ENCODE peak calls at places on chromosomes 16 and 17, in five cellular contexts. F is HCT116, T is H1, Z is stomach, O is GM23338. Y is an unnamed sample.

GRCh38 chr16:28097500-28097899 is 34.0 kb upstream of the GSG1L start:
- DNase-seq in F (no peak), T (no peak), Z (no peak), O (no peak), Y (no peak)

GRCh38 chr17:63154586-63155244 is 188.7 kb downstream of the TANC2 start:
- DNase-seq in F (no peak), T (no peak), Z (no peak), O (no peak), Y (no peak)

GRCh38 chr16:974001-974601 is 3.3 kb upstream of the LMF1 start:
- DNase-seq in F (no peak), T (no peak), Z (no peak), O (no peak), Y (peak)

GRCh38 chr17:28912281-28912937 is 9.5 kb upstream of the DHRS13 start:
- DNase-seq in F (no peak), T (no peak), Z (no peak), O (peak), Y (no peak)

GRCh38 chr17:1725642-1726511 is 1.4 kb downstream of the WDR81 start:
- DNase-seq in F (no peak), T (no peak), Z (no peak), O (no peak), Y (no peak)

GRCh38 chr16:12091569-12092346 is 115.2 kb downstream of the SNX29 start:
- DNase-seq in F (no peak), T (no peak), Z (no peak), O (no peak), Y (no peak)

GRCh38 chr17:31274252-31274651 is 22.8 kb downstream of the OMG start:
- DNase-seq in F (no peak), T (no peak), Z (no peak), O (no peak), Y (no peak)

GRCh38 chr17:38705803-38706624 is 941 bp downstream of the MLLT6 start:
- DNase-seq in F (no peak), T (no peak), Z (peak), O (peak), Y (peak)

GRCh38 chr17:17044846-17045561 is 2.7 kb downstream of the MPRIP start:
- DNase-seq in F (no peak), T (no peak), Z (peak), O (peak), Y (peak)

GRCh38 chr16:30561212-30561816 is 3.1 kb upstream of the ZNF764 start:
- DNase-seq in F (no peak), T (no peak), Z (peak), O (peak), Y (no peak)

GRCh38 chr17:43667506-43668438 is 6.0 kb upstream of the MEOX1 start:
- DNase-seq in F (no peak), T (no peak), Z (no peak), O (no peak), Y (no peak)

GRCh38 chr16:12470311-12471229 is 333.1 kb downstream of the CPPED1 start:
- DNase-seq in F (no peak), T (no peak), Z (no peak), O (no peak), Y (no peak)

GRCh38 chr17:33200587-33200986 is 92.5 kb downstream of the ASIC2 start:
- DNase-seq in F (no peak), T (no peak), Z (no peak), O (peak), Y (no peak)

GRCh38 chr16:21560462-21560861 is 38.9 kb upstream of the METTL9 start:
- DNase-seq in F (no peak), T (no peak), Z (peak), O (no peak), Y (peak)

GRCh38 chr16:67892899-67893790 is at the start of gene PSKH1:
- DNase-seq in F (peak), T (peak), Z (peak), O (peak), Y (peak)

GRCh38 chr17:50890675-50891516 is 24.7 kb upstream of the TOB1 start:
- DNase-seq in F (peak), T (no peak), Z (peak), O (no peak), Y (no peak)

GRCh38 chr16:7998789-7999453 is 591.4 kb downstream of the TMEM114 start:
- DNase-seq in F (no peak), T (no peak), Z (no peak), O (no peak), Y (no peak)

GRCh38 chr17:20992987-20993862 is 49.6 kb downstream of the USP22 start:
- DNase-seq in F (peak), T (peak), Z (peak), O (peak), Y (peak)

GRCh38 chr17:4708436-4708835 is 2.0 kb upstream of the ARRB2 start:
- DNase-seq in F (no peak), T (no peak), Z (no peak), O (peak), Y (no peak)

GRCh38 chr16:11308493-11309283 is 27.6 kb upstream of the PRM1 start:
- DNase-seq in F (no peak), T (no peak), Z (no peak), O (no peak), Y (no peak)

GRCh38 chr17:64786337-64786736 is 124.2 kb upstream of the SMURF2 start:
- DNase-seq in F (no peak), T (no peak), Z (no peak), O (no peak), Y (no peak)

GRCh38 chr16:49881890-49882289 is 26.0 kb upstream of the ZNF423 start:
- DNase-seq in F (no peak), T (no peak), Z (no peak), O (no peak), Y (no peak)

GRCh38 chr17:82288602-82288927 is 15.1 kb upstream of the CSNK1D start:
- DNase-seq in F (no peak), T (no peak), Z (no peak), O (no peak), Y (no peak)

GRCh38 chr17:77690271-77691161 is 268.0 kb upstream of the TNRC6C start:
- DNase-seq in F (no peak), T (no peak), Z (no peak), O (no peak), Y (no peak)

GRCh38 chr17:75365009-75365930 is 40.2 kb downstream of the GRB2 start:
- DNase-seq in F (no peak), T (no peak), Z (no peak), O (no peak), Y (no peak)

GRCh38 chr17:14372905-14373559 is 72.2 kb downstream of the HS3ST3B1 start:
- DNase-seq in F (no peak), T (no peak), Z (no peak), O (peak), Y (no peak)

GRCh38 chr17:248337-249235 is 67.1 kb upstream of the DOC2B start:
- DNase-seq in F (no peak), T (no peak), Z (no peak), O (no peak), Y (peak)

GRCh38 chr17:38453951-38454421 is 25.7 kb downstream of the ARHGAP23 start:
- DNase-seq in F (no peak), T (no peak), Z (no peak), O (no peak), Y (peak)

GRCh38 chr17:28745777-28746473 is 2.1 kb downstream of the TRAF4 start:
- DNase-seq in F (no peak), T (no peak), Z (peak), O (peak), Y (peak)

GRCh38 chr16:25135239-25135878 is 23.8 kb downstream of the LCMT1 start:
- DNase-seq in F (no peak), T (no peak), Z (no peak), O (no peak), Y (no peak)

GRCh38 chr17:7903154-7904103 is 12.7 kb downstream of the RNF227 start:
- DNase-seq in F (no peak), T (no peak), Z (no peak), O (no peak), Y (no peak)

GRCh38 chr17:57554826-57555635 is 190.1 kb downstream of the CCDC182 start:
- DNase-seq in F (no peak), T (no peak), Z (no peak), O (peak), Y (no peak)

GRCh38 chr16:11410382-11411058 is 65.3 kb downstream of the RMI2 start:
- DNase-seq in F (no peak), T (no peak), Z (no peak), O (no peak), Y (no peak)

GRCh38 chr17:80758793-80759673 is 214.4 kb downstream of the RPTOR start:
- DNase-seq in F (no peak), T (no peak), Z (no peak), O (no peak), Y (no peak)

GRCh38 chr17:44610871-44611270 is 45.4 kb upstream of the MEIOC start:
- DNase-seq in F (no peak), T (no peak), Z (no peak), O (no peak), Y (no peak)

GRCh38 chr17:81480140-81480917 is 32.3 kb downstream of the ACTG1 start:
- DNase-seq in F (no peak), T (no peak), Z (no peak), O (no peak), Y (no peak)

GRCh38 chr16:19911747-19912146 is 27.1 kb upstream of the GPRC5B start:
- DNase-seq in F (no peak), T (no peak), Z (no peak), O (no peak), Y (no peak)
- TF ChIP-seq POLR2AphosphoS5 in F (no peak), T (no peak), Z (no peak), O (no peak), Y (no peak)

DNA sequence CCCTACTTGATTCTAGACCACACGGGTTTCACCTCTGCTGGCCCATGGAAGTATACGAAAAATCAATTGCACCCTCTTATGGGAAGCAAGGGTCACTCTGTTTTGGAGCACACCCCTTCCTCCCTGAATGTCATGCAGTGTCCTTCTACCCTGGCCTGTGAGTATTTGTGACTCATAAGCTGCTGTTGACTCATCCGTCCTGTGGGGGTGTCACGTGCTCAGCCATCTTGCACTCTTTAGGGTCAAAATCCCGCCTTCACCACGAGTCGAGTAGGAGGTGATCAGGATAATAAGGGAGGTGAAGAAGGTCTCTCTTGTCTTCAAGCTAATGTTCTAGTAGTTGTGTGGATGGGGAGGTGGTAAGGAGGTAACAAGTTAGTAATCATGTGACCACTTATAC is 341.0 kb upstream of the EEF2KMT start:
- DNase-seq in F (peak), T (no peak), Z (no peak), O (no peak), Y (no peak)
- H3K27ac ChIP-seq in F (no peak), T (no peak), Z (no peak), O (no peak), Y (no peak)

GRCh38 chr17:55510986-55511721 is at the start of gene SMIM36:
- DNase-seq in F (no peak), T (no peak), Z (no peak), O (no peak), Y (no peak)

GRCh38 chr17:55518549-55518948 is 7.3 kb upstream of the SMIM36 start:
- DNase-seq in F (no peak), T (no peak), Z (no peak), O (no peak), Y (no peak)

DNA sequence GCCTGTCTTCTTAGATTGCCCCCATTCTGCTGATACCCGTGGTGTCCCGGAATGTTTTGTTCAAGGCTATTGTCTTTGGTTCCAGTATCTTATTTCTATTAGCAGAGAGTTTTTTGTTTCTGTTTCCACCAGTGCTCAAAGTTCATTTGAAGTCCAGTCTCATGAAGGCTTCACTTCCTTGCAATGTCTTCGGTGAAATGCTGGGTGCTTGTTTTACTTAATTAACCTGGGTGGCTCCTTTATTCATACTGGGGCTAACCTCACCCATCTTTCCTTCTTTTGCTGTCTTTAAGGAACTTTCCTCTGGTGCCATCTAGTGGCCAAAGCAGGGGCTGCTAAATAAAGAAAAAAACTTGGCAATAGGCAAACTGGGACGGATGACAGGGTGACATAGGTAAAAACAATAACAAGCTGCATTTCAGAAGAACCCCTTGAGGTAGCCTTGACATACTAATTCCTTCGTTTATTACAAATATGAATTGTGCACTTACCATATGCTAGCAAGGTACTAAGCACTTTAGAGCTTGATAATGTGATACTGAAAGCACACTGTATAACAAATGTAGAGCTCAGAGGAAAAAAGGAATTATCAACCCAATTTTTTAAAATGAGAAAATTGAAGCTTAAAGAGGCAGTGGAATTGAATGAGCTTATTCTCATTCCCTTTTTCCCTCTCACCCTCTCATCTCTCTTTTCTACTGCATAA is 2.8 kb upstream of the SMIM36 start:
- DNase-seq in F (peak), T (peak), Z (peak), O (peak), Y (peak)
- TF ChIP-seq POLR2AphosphoS5 in F (no peak), T (no peak), Z (no peak), O (no peak), Y (no peak)

DNA sequence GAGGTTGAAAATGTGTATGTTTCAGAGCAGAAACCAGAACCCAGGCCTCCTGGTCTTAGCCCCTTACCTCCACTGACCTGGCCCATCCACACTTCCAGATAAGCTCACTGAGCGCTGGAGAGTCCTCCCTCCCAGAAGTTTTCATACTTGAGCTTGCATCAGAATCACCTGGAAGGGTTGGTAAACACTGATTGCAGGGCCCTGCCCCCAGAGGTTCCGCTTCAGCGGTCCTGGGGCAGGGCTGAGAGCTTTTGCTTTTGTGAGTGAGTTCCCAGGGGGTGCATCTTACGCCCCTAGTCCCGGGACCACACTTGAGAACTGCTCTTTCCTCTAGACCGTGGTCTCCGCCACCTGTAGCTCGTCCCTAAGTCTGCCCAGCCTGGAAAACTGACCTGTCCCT is 20.6 kb downstream of the TTYH2 start:
- DNase-seq in F (no peak), T (no peak), Z (no peak), O (no peak), Y (no peak)
- H3K27ac ChIP-seq in F (no peak), T (no peak), Z (peak), O (no peak), Y (no peak)

GRCh38 chr17:60600490-60601431 is 768 bp downstream of the PPM1D start:
- DNase-seq in F (peak), T (no peak), Z (peak), O (peak), Y (peak)
- TF ChIP-seq POLR2AphosphoS5 in F (peak), T (no peak), Z (peak), O (no peak), Y (no peak)

DNA sequence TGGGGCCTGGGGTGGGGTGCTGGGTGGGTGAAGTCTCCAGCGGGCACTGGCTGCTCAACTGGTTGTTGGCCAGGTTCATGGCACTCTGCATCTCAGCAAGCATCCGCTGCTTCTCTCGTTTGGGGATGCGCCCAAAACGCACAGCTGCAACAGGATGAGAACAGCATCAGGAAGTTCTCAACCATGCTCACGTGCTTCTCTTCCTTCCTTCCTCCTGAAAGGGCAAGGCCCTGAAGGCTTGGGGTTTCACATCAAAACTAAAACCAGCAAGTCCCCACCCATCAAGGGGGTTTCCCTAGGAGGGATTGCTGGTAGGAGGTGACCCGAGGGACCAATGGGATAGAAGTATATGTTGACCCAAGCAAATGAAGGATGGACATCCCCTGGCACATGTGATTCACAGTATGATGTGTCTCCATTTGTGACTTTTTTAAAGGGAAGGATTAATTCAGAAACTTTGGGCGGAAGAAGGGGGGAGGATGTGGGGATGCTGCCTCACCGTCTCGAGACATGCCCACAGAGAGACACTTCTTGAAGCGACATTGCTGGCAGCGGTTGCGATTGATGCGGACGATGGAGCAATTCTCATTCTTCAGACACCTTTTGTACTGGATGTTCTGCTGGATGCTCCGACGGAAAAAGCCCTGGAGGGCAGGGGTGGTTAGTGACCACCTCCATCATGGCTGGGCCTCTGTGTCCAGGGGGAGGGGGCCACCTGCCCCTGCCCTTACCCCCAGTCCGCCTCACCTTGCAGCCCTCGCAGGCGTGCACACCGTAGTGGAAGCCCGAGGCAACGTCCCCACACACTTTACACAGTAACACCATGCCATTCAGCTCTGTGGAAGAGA is 4.2 kb downstream of the NR1D1 start:
- DNase-seq in F (no peak), T (no peak), Z (peak), O (no peak), Y (no peak)
- H3K27ac ChIP-seq in F (peak), T (no peak), Z (peak), O (no peak), Y (peak)

GRCh38 chr16:86261379-86261778 is 248.9 kb upstream of the FOXF1 start:
- DNase-seq in F (peak), T (no peak), Z (no peak), O (no peak), Y (no peak)
- TF ChIP-seq POLR2AphosphoS5 in F (no peak), T (no peak), Z (no peak), O (no peak), Y (no peak)

GRCh38 chr16:3720418-3720817 is 3.1 kb upstream of the TRAP1 start:
- DNase-seq in F (no peak), T (no peak), Z (no peak), O (no peak), Y (no peak)
- H3K27ac ChIP-seq in F (no peak), T (no peak), Z (no peak), O (no peak), Y (no peak)

DNA sequence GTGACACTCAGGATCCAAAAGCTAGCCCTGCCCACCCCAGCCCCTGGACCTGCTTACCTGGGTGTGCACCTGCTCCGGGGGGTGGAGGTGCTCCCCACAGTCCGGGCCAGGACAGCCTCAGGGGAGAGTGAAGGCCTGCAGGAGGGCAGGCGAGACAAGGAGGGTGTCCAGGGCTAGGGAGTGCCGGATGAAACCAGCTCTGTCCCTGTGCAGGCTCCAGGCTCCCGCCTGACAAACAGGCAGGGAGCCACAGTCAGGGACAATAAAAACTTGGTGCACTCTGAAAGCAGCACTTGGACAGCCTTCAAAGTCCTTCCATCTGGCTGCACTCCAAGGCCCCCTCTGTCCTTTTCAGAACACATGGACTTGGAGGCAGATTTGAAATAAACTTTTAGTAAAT is 3.9 kb downstream of the PAQR4 start:
- DNase-seq in F (no peak), T (no peak), Z (no peak), O (no peak), Y (no peak)
- TF ChIP-seq POLR2AphosphoS5 in F (no peak), T (peak), Z (no peak), O (peak), Y (no peak)

Y was measured in breast epithelium.